ENCODE peak calls at places on chromosome 13, in four cellular contexts. One of them, this sample, is unnamed.

GRCh38 chr13:73056054-73056962 is 2.5 kb upstream of the KLF5 start:
- DNase-seq in CD4-positive, alpha-beta T cell: no peak
- DNase-seq in H9: no peak
- DNase-seq in esophagus squamous epithelium: no peak
- DNase-seq in this sample: no peak

GRCh38 chr13:108957369-108958012 is 328.1 kb downstream of the MYO16 start:
- DNase-seq in H9: no peak
- DNase-seq in CD4-positive, alpha-beta T cell: no peak
- DNase-seq in esophagus squamous epithelium: no peak
- DNase-seq in this sample: no peak

GRCh38 chr13:31827707-31828106 is 88.4 kb downstream of the RXFP2 start:
- DNase-seq in H9: no peak
- DNase-seq in CD4-positive, alpha-beta T cell: no peak
- DNase-seq in esophagus squamous epithelium: no peak
- DNase-seq in this sample: no peak

GRCh38 chr13:73355134-73355533 is 296.3 kb downstream of the KLF5 start:
- DNase-seq in esophagus squamous epithelium: no peak
- DNase-seq in CD4-positive, alpha-beta T cell: no peak
- DNase-seq in H9: no peak
- DNase-seq in this sample: no peak

GRCh38 chr13:45446181-45446580 is 18.6 kb upstream of the COG3 start:
- DNase-seq in H9: no peak
- DNase-seq in esophagus squamous epithelium: no peak
- DNase-seq in CD4-positive, alpha-beta T cell: no peak
- DNase-seq in this sample: no peak

GRCh38 chr13:105063676-105064075 is 1471.8 kb downstream of the EFNB2 start:
- DNase-seq in esophagus squamous epithelium: no peak
- DNase-seq in H9: no peak
- DNase-seq in CD4-positive, alpha-beta T cell: no peak
- DNase-seq in this sample: no peak

GRCh38 chr13:22454586-22454985 is 726.2 kb upstream of the SGCG start:
- DNase-seq in esophagus squamous epithelium: no peak
- DNase-seq in H9: peak; percentile 56
- DNase-seq in CD4-positive, alpha-beta T cell: no peak
- DNase-seq in this sample: no peak

GRCh38 chr13:79392882-79393563 is 13.0 kb downstream of the RBM26 start:
- DNase-seq in esophagus squamous epithelium: no peak
- DNase-seq in CD4-positive, alpha-beta T cell: no peak
- DNase-seq in H9: no peak
- DNase-seq in this sample: no peak

GRCh38 chr13:19618925-19619324 is 14.5 kb upstream of the MPHOSPH8 start:
- DNase-seq in H9: peak; percentile 33
- DNase-seq in esophagus squamous epithelium: no peak
- DNase-seq in CD4-positive, alpha-beta T cell: no peak
- DNase-seq in this sample: no peak

GRCh38 chr13:97856001-97856675 is 97.3 kb upstream of the IPO5 start:
- DNase-seq in H9: no peak
- DNase-seq in esophagus squamous epithelium: no peak
- DNase-seq in CD4-positive, alpha-beta T cell: no peak
- DNase-seq in this sample: no peak

GRCh38 chr13:48258430-48258829 is 25.4 kb downstream of the ITM2B start:
- DNase-seq in esophagus squamous epithelium: no peak
- DNase-seq in CD4-positive, alpha-beta T cell: no peak
- DNase-seq in H9: no peak
- DNase-seq in this sample: no peak

GRCh38 chr13:59531571-59532091 is 632.1 kb downstream of the DIAPH3 start:
- DNase-seq in H9: peak; percentile 68
- DNase-seq in CD4-positive, alpha-beta T cell: no peak
- DNase-seq in esophagus squamous epithelium: peak; percentile 8
- DNase-seq in this sample: no peak

GRCh38 chr13:75934889-75935288 is 298.8 kb downstream of the LMO7 start:
- DNase-seq in esophagus squamous epithelium: no peak
- DNase-seq in H9: no peak
- DNase-seq in CD4-positive, alpha-beta T cell: no peak
- DNase-seq in this sample: no peak

GRCh38 chr13:99566125-99567083 is 65.1 kb downstream of the TM9SF2 start:
- DNase-seq in esophagus squamous epithelium: no peak
- DNase-seq in H9: no peak
- DNase-seq in CD4-positive, alpha-beta T cell: no peak
- DNase-seq in this sample: no peak

GRCh38 chr13:111279253-111279652 is 41.2 kb upstream of the TEX29 start:
- DNase-seq in H9: no peak
- DNase-seq in esophagus squamous epithelium: no peak
- DNase-seq in CD4-positive, alpha-beta T cell: no peak
- DNase-seq in this sample: no peak

GRCh38 chr13:95834134-95834765 is 157.3 kb downstream of the DNAJC3 start:
- DNase-seq in H9: peak; percentile 58
- DNase-seq in CD4-positive, alpha-beta T cell: peak; percentile 55
- DNase-seq in esophagus squamous epithelium: no peak
- DNase-seq in this sample: no peak

GRCh38 chr13:100088282-100088647 is 628 bp upstream of the PCCA start:
- DNase-seq in CD4-positive, alpha-beta T cell: no peak
- DNase-seq in H9: no peak
- DNase-seq in esophagus squamous epithelium: no peak
- DNase-seq in this sample: no peak

GRCh38 chr13:20340759-20341161 is 108.6 kb upstream of the GJB6 start:
- DNase-seq in H9: no peak
- DNase-seq in esophagus squamous epithelium: no peak
- DNase-seq in CD4-positive, alpha-beta T cell: no peak
- DNase-seq in this sample: no peak

GRCh38 chr13:37361608-37362007 is 237.0 kb downstream of the POSTN start:
- DNase-seq in esophagus squamous epithelium: no peak
- DNase-seq in H9: no peak
- DNase-seq in CD4-positive, alpha-beta T cell: no peak
- DNase-seq in this sample: no peak
- TF ChIP-seq CTCF in esophagus squamous epithelium: no peak
- TF ChIP-seq CTCF in H9: no peak
- TF ChIP-seq CTCF in CD4-positive, alpha-beta T cell: no peak
- TF ChIP-seq CTCF in this sample: no peak

DNA sequence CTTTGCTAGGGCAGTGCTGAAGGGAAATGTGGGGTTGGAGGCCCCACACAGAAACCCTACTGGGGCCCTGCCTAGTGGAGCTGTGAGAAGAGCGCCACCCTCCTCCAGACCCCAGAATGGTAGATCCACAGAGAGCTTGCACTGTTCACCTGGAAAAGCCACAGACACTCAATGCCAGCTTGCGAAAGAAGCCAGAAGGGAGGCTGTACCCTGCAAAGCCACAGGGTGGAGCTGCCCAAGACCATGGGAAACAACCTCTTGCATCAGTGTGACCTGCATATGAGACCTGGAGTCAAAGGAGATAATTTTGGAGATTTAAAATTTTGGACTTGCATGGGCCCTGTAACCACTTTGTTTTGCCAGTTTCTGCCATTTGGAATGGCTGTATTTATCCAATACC is 615.4 kb upstream of the MIR17HG start:
- DNase-seq in CD4-positive, alpha-beta T cell: no peak
- DNase-seq in H9: peak; percentile 74
- DNase-seq in esophagus squamous epithelium: no peak
- DNase-seq in this sample: no peak
- TF ChIP-seq CTCF in CD4-positive, alpha-beta T cell: no peak
- TF ChIP-seq CTCF in H9: peak; percentile 64
- TF ChIP-seq CTCF in esophagus squamous epithelium: no peak
- TF ChIP-seq CTCF in this sample: no peak

GRCh38 chr13:106520205-106521004 is 15.1 kb downstream of the EFNB2 start:
- DNase-seq in H9: no peak
- DNase-seq in esophagus squamous epithelium: no peak
- DNase-seq in CD4-positive, alpha-beta T cell: no peak
- DNase-seq in this sample: no peak
- TF ChIP-seq CTCF in H9: peak; percentile 54
- TF ChIP-seq CTCF in esophagus squamous epithelium: no peak
- TF ChIP-seq CTCF in CD4-positive, alpha-beta T cell: no peak
- TF ChIP-seq CTCF in this sample: peak; percentile 8

GRCh38 chr13:52850396-52851152 is 2.1 kb upstream of the PCDH8 start:
- DNase-seq in H9: peak; percentile 93
- DNase-seq in esophagus squamous epithelium: no peak
- DNase-seq in CD4-positive, alpha-beta T cell: no peak
- DNase-seq in this sample: no peak
- TF ChIP-seq CTCF in H9: peak; percentile 96
- TF ChIP-seq CTCF in esophagus squamous epithelium: no peak
- TF ChIP-seq CTCF in CD4-positive, alpha-beta T cell: no peak
- TF ChIP-seq CTCF in this sample: peak; percentile 81

This sample was measured in D721Med.